ENCODE peak calls at places on chromosome 12, in four cellular contexts. V is K562, A is GM12878, K is HCT116. H is an unnamed sample.
A peak's percentile ranks its signal among the peaks of the same experiment; 100 is the strongest.

GRCh38 chr12:120368789-120369475 is at the start of gene MSI1:
- DNase-seq in A (no peak), V (peak; percentile 65), K (no peak), H (no peak)

GRCh38 chr12:109393437-109394345 is 46.0 kb downstream of the MYO1H start:
- DNase-seq in V (peak; percentile 76), K (peak; percentile 48), A (no peak), H (peak; percentile 47)

GRCh38 chr12:19410211-19410610 is 29.1 kb upstream of the AEBP2 start:
- DNase-seq in K (no peak), A (no peak), V (no peak), H (no peak)

GRCh38 chr12:91181053-91181452 is 1.6 kb downstream of the DCN start:
- DNase-seq in K (no peak), A (no peak), V (no peak), H (no peak)

GRCh38 chr12:3418609-3419469 is 72.2 kb upstream of the PRMT8 start:
- DNase-seq in A (no peak), K (no peak), V (no peak), H (no peak)

GRCh38 chr12:48986720-48987291 is 8.7 kb downstream of the WNT1 start:
- DNase-seq in V (no peak), A (no peak), K (no peak), H (no peak)

GRCh38 chr12:92235703-92236472 is 90.2 kb upstream of the BTG1 start:
- DNase-seq in V (no peak), A (no peak), K (no peak), H (no peak)

GRCh38 chr12:55955800-55956508 is 9.9 kb downstream of the PMEL start:
- DNase-seq in K (peak; percentile 88), V (peak; percentile 80), A (no peak), H (peak; percentile 58)

GRCh38 chr12:66774921-66775320 is 96.0 kb upstream of the GRIP1 start:
- DNase-seq in A (no peak), K (no peak), V (no peak), H (no peak)

GRCh38 chr12:127300753-127301152 is 966.2 kb upstream of the TMEM132C start:
- DNase-seq in A (no peak), V (no peak), K (no peak), H (no peak)

GRCh38 chr12:3262466-3262865 is 185.3 kb downstream of the TSPAN9 start:
- DNase-seq in K (no peak), A (no peak), V (peak; percentile 10), H (no peak)

GRCh38 chr12:11927311-11927935 is 143.3 kb upstream of the BCL2L14 start:
- DNase-seq in V (no peak), K (no peak), A (no peak), H (no peak)

GRCh38 chr12:67068773-67069450 is 200.2 kb upstream of the CAND1 start:
- DNase-seq in V (peak; percentile 24), K (no peak), A (no peak), H (peak; percentile 60)

GRCh38 chr12:58593557-58594304 is 326.6 kb downstream of the LRIG3 start:
- DNase-seq in K (peak; percentile 6), A (no peak), V (no peak), H (no peak)

GRCh38 chr12:40049268-40049667 is 56.6 kb downstream of the SLC2A13 start:
- DNase-seq in V (no peak), A (no peak), K (no peak), H (no peak)

GRCh38 chr12:76080017-76080728 is 4.3 kb downstream of the NAP1L1 start:
- DNase-seq in A (no peak), K (no peak), V (no peak), H (no peak)

GRCh38 chr12:116141833-116142162 is 135.7 kb downstream of the MED13L start:
- DNase-seq in K (no peak), V (no peak), A (no peak), H (no peak)

GRCh38 chr12:116145451-116145850 is 132.0 kb downstream of the MED13L start:
- DNase-seq in A (no peak), K (no peak), V (no peak), H (no peak)

GRCh38 chr12:116144384-116144783 is 133.1 kb downstream of the MED13L start:
- DNase-seq in A (no peak), V (no peak), K (no peak), H (no peak)

GRCh38 chr12:116142936-116143882 is 134.3 kb downstream of the MED13L start:
- DNase-seq in A (no peak), V (no peak), K (no peak), H (no peak)

DNA sequence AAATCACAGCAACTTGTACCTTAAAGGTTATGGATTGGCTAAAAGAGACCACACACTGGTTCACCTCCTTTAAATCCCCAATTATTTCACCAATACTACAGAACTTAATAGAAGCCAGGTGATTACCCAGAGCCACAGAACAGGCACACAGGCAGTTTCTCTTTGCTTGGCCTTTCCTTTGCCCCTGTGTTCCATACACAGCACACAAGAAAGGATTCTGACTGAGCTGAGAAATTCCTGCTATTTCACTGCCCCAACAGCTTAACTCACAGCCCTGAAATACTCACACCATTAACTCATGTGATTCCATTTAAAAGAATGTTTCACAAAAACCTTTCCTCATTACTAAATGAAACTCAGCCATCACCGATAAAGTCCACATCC is 133.6 kb downstream of the MED13L start:
- DNase-seq in A (no peak), V (no peak), K (no peak), H (no peak)
- TF ChIP-seq POLR2AphosphoS5 in A (no peak), V (no peak), K (no peak), H (no peak)

GRCh38 chr12:124428136-124428791 is 133.4 kb downstream of the RFLNA start:
- DNase-seq in K (no peak), A (no peak), V (no peak), H (no peak)

GRCh38 chr12:124426594-124427550 is 132.0 kb downstream of the RFLNA start:
- DNase-seq in V (no peak), A (no peak), K (no peak), H (no peak)

GRCh38 chr12:124430491-124430890 is 135.6 kb downstream of the RFLNA start:
- DNase-seq in A (no peak), K (no peak), V (no peak), H (no peak)

GRCh38 chr12:124428792-124429281 is 133.9 kb downstream of the RFLNA start:
- DNase-seq in K (no peak), V (no peak), A (no peak), H (no peak)

GRCh38 chr12:124429535-124429934 is 134.6 kb downstream of the RFLNA start:
- DNase-seq in V (no peak), A (no peak), K (no peak), H (no peak)
- H3K9me3 ChIP-seq in V (peaks cover 2% of the 10 kb centered on the region), A (no peaks in the 10 kb centered on the region), K (no peaks in the 10 kb centered on the region), H (no peaks in the 10 kb centered on the region)

DNA sequence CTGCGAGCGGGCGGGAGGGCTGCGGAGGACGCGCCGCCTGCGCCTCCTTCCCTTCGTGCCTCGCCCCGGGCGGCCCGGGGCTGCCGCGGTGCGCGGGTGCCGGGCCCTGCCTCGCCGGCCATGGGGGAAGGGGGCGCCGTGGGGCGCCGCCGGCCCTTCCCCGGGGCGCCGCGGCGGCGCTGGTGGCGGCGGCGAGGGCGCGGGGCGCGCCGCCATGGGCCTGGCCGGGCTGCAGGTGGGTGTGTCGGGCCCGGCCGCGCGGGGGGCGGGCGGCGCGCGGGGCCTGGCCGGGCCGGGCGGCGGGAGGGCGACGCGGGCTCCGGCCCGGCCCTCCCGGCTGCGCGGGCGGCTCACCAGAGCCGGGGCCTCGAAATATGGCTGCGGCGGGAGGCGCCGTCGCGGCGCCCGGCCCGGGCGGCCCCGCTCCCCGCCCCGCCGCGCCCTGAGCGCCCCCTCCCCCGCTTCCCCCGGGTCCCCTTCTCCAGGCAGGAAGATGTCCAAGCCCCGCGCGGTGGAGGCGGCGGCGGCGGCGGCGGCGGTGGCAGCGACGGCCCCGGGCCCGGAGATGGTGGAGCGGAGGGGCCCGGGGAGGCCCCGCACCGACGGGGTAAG is 5.1 kb downstream of the KMT5A start:
- DNase-seq in K (no peak), V (peak; percentile 70), A (no peak), H (no peak)
- TF ChIP-seq POLR2AphosphoS5 in K (peak; percentile 35), V (no peak), A (no peak), H (no peak)

GRCh38 chr12:37546206-37546605 is 770.4 kb upstream of the ALG10B start:
- DNase-seq in K (no peak), V (no peak), A (no peak), H (no peak)
- H3K9me3 ChIP-seq in K (no peaks in the 10 kb centered on the region), V (no peaks in the 10 kb centered on the region), A (peaks cover 3% of the 10 kb centered on the region), H (no peaks in the 10 kb centered on the region)

DNA sequence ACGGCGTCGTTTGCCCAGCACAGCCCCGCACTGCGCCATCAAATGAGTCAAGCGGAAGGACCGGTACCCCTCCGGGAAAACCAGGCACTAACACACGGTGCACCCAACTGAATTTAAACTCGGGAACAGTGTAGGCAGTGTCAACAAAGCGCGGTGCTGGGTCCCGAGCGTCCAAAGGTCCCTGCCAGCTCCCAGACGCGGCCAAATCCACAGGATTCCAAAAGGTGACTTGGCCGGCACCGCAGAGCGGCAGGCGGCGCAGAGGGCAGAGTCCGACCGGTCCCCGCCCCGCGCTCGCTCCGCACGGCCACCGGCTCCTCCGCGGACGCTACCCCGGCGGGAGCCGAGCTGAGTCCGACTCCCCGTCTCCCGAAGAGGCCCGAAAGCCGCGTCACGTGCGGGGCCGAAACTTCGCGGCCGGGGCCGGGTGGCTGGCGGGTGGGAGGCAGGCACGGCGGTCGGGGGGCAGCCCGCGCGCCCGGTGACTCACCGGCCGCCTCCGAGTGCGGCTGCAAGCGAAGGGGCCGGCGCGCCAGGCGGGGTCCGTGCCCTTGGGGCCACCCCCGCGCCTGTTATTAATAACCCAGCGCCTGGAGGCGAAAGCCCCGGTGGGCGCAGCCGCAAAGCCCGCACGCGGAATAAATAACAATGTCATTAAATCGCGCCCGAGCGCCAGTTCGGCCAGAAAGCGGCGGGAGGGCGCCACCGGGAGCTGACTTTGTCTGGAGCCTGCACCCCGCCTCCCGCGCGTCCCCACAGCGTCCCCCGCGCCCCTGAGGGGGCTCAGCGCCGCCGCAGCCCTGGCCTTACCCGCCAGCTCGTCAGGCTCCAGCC is 823 bp downstream of the DENND5B start:
- DNase-seq in A (no peak), K (peak; percentile 36), V (peak; percentile 67), H (peak; percentile 40)
- TF ChIP-seq POLR2AphosphoS5 in A (no peak), K (peak; percentile 45), V (no peak), H (peak; percentile 17)

H was measured in prostate gland.